ENCODE peak calls at places on chromosomes 13 and 19, in six cellular contexts. Y, C, G, F, K and I are unnamed samples.

GRCh38 chr19:50750010-50750409 is 20.3 kb upstream of the GPR32 start:
- DNase-seq in Y (peak), C (no peak), G (no peak), F (no peak), K (no peak), I (no peak)

GRCh38 chr13:43390101-43390500 is 366.7 kb downstream of the DNAJC15 start:
- DNase-seq in Y (no peak), C (no peak), G (no peak), F (no peak), K (no peak), I (no peak)

GRCh38 chr19:10724573-10725071 is 6.7 kb downstream of the DNM2 start:
- DNase-seq in Y (no peak), C (no peak), G (no peak), F (no peak), K (no peak), I (no peak)

GRCh38 chr13:83798731-83799130 is 83.5 kb downstream of the SLITRK1 start:
- DNase-seq in Y (no peak), C (no peak), G (no peak), F (no peak), K (no peak), I (no peak)

GRCh38 chr13:26247608-26248007 is 6.3 kb upstream of the CDK8 start:
- DNase-seq in Y (no peak), C (no peak), G (peak), F (no peak), K (no peak), I (no peak)

GRCh38 chr13:100203696-100204367 is 114.9 kb downstream of the PCCA start:
- DNase-seq in Y (peak), C (no peak), G (no peak), F (no peak), K (no peak), I (no peak)

GRCh38 chr19:32658075-32658474 is 16.9 kb downstream of the ANKRD27 start:
- DNase-seq in Y (no peak), C (no peak), G (no peak), F (no peak), K (no peak), I (no peak)

GRCh38 chr19:50827476-50827875 is 3.9 kb upstream of the KLK1 start:
- DNase-seq in Y (no peak), C (no peak), G (no peak), F (no peak), K (no peak), I (no peak)

GRCh38 chr19:13460045-13460444 is 46.2 kb downstream of the CACNA1A start:
- DNase-seq in Y (no peak), C (no peak), G (no peak), F (no peak), K (no peak), I (no peak)

GRCh38 chr19:13966684-13967128 is 14.4 kb downstream of the DCAF15 start:
- DNase-seq in Y (no peak), C (no peak), G (no peak), F (no peak), K (no peak), I (no peak)

GRCh38 chr19:16153582-16154336 is 10.3 kb downstream of the HSH2D start:
- DNase-seq in Y (peak), C (no peak), G (peak), F (no peak), K (no peak), I (no peak)

GRCh38 chr13:98563071-98563470 is 13.8 kb downstream of the STK24 start:
- DNase-seq in Y (no peak), C (no peak), G (no peak), F (no peak), K (no peak), I (no peak)

GRCh38 chr13:46396341-46396740 is 9.3 kb upstream of the RUBCNL start:
- DNase-seq in Y (no peak), C (no peak), G (no peak), F (no peak), K (no peak), I (no peak)

GRCh38 chr13:71879129-71879535 is 12.1 kb upstream of the DACH1 start:
- DNase-seq in Y (peak), C (no peak), G (no peak), F (peak), K (no peak), I (peak)

GRCh38 chr13:49608932-49609331 is 19.4 kb upstream of the ARL11 start:
- DNase-seq in Y (peak), C (no peak), G (no peak), F (no peak), K (no peak), I (no peak)

GRCh38 chr13:76470991-76471390 is 415.2 kb downstream of the KCTD12 start:
- DNase-seq in Y (no peak), C (no peak), G (no peak), F (no peak), K (no peak), I (no peak)

GRCh38 chr19:56839665-56840451 is 668 bp downstream of the PEG3 start:
- DNase-seq in Y (no peak), C (no peak), G (no peak), F (peak), K (no peak), I (peak)

GRCh38 chr13:66835040-66835628 is 395.0 kb downstream of the PCDH9 start:
- DNase-seq in Y (no peak), C (peak), G (no peak), F (peak), K (no peak), I (peak)

GRCh38 chr19:13072206-13072898 is 30.3 kb downstream of the LYL1 start:
- DNase-seq in Y (no peak), C (no peak), G (no peak), F (no peak), K (no peak), I (no peak)

GRCh38 chr13:20489185-20489820 is 36.4 kb downstream of the CRYL1 start:
- DNase-seq in Y (no peak), C (no peak), G (no peak), F (no peak), K (no peak), I (no peak)

GRCh38 chr13:71814806-71815205 is 52.2 kb downstream of the DACH1 start:
- DNase-seq in Y (no peak), C (no peak), G (no peak), F (no peak), K (no peak), I (no peak)

GRCh38 chr13:21531475-21531874 is 72.4 kb upstream of the ZDHHC20 start:
- DNase-seq in Y (no peak), C (no peak), G (no peak), F (no peak), K (no peak), I (no peak)

GRCh38 chr19:13729859-13730258 is 34.5 kb upstream of the MRI1 start:
- DNase-seq in Y (peak), C (no peak), G (peak), F (no peak), K (no peak), I (no peak)

GRCh38 chr19:52665047-52665446 is 26.9 kb upstream of the ZNF83 start:
- DNase-seq in Y (no peak), C (no peak), G (peak), F (no peak), K (no peak), I (no peak)

GRCh38 chr13:57424379-57424778 is 207.2 kb upstream of the PCDH17 start:
- DNase-seq in Y (no peak), C (no peak), G (no peak), F (peak), K (no peak), I (no peak)

GRCh38 chr13:24459234-24459633 is 53.3 kb downstream of the PARP4 start:
- DNase-seq in Y (no peak), C (no peak), G (no peak), F (no peak), K (peak), I (no peak)

GRCh38 chr13:46866150-46866549 is 30.7 kb downstream of the HTR2A start:
- DNase-seq in Y (peak), C (no peak), G (no peak), F (peak), K (no peak), I (no peak)

DNA sequence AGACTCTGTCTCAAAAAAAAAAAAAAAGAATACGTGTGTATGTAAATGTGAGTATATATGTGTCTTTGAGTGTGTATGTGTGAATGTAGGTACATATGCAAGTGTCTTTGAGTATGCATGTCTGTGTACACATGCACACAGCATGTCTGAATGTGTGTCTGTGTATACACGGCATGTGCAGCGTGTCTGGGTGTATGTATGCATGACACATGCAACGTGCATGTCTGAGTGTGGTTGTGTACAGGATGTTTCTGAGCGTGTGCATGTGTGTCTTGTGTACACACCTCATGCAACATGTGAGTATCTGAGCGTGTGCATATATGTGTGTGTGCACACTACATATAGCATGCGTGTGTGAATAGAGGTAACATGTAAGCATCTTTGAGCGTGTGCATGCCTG is 20.8 kb downstream of the FBN3 start:
- DNase-seq in Y (no peak), C (no peak), G (no peak), F (no peak), K (no peak), I (no peak)
- TF ChIP-seq MYC in Y (no peak), C (no peak), G (no peak), F (no peak), K (no peak), I (no peak)

GRCh38 chr13:106354961-106355360 is 180.5 kb downstream of the EFNB2 start:
- DNase-seq in Y (no peak), C (no peak), G (no peak), F (no peak), K (no peak), I (no peak)

GRCh38 chr13:106352850-106353249 is 182.6 kb downstream of the EFNB2 start:
- DNase-seq in Y (no peak), C (no peak), G (no peak), F (no peak), K (no peak), I (no peak)

GRCh38 chr13:106361621-106362020 is 173.8 kb downstream of the EFNB2 start:
- DNase-seq in Y (no peak), C (no peak), G (no peak), F (no peak), K (no peak), I (no peak)

GRCh38 chr13:106355866-106356265 is 179.6 kb downstream of the EFNB2 start:
- DNase-seq in Y (no peak), C (no peak), G (no peak), F (no peak), K (no peak), I (no peak)

DNA sequence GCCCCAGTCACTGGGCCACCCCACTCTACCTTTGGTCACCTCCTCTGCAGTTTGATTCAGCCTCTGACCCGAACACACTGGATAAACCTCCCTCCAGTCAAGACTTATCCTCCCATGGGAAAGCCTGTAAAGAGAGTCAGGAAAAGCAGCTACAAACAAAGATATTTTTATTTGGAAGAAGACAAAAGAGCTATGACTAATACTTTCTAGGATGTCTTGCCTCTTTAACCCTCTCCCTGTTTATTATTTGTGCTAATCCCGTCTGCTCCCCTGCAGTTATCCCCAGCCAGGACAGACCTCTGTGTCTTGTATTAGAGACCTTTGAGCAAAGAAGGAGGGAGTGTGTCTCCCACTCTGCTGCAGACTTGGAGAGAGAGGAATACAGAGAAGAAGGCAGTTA is 178.3 kb downstream of the EFNB2 start:
- DNase-seq in Y (no peak), C (no peak), G (no peak), F (no peak), K (no peak), I (peak)
- TF ChIP-seq MAX in Y (no peak), C (no peak), G (no peak), F (no peak), K (no peak), I (no peak)

DNA sequence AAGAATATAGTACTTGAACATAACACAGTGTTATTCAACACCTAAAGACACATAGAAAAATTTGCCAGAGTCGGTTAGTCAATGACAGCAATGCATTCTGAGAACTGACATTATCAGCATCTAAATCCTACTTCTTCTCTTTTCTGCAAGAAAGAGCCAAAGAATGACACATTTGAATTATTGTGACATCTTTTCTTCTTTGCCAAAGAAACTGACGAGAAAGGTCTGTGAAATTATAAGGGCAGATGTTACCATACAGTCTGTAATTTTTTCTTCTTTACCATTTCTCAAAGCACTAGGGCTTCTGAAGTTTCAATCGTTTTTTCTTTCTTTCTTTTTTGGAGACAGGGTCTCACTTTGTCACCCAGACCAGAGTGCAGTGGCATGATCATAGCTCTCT is 350.9 kb upstream of the NBEA start:
- DNase-seq in Y (no peak), C (no peak), G (no peak), F (no peak), K (no peak), I (no peak)
- TF ChIP-seq MYC in Y (no peak), C (no peak), G (no peak), F (no peak), K (no peak), I (no peak)

GRCh38 chr13:33794576-33794975 is 23.4 kb upstream of the RFC3 start:
- DNase-seq in Y (peak), C (no peak), G (no peak), F (no peak), K (no peak), I (peak)

GRCh38 chr13:33799950-33800592 is 17.9 kb upstream of the RFC3 start:
- DNase-seq in Y (peak), C (no peak), G (no peak), F (peak), K (no peak), I (peak)

GRCh38 chr13:33798023-33798422 is 19.9 kb upstream of the RFC3 start:
- DNase-seq in Y (no peak), C (no peak), G (no peak), F (no peak), K (no peak), I (no peak)

GRCh38 chr13:33796095-33796494 is 21.9 kb upstream of the RFC3 start:
- DNase-seq in Y (no peak), C (no peak), G (no peak), F (no peak), K (no peak), I (no peak)

GRCh38 chr13:33797622-33798021 is 20.3 kb upstream of the RFC3 start:
- DNase-seq in Y (no peak), C (no peak), G (no peak), F (no peak), K (no peak), I (no peak)
- TF ChIP-seq MAX in Y (no peak), C (no peak), G (no peak), F (no peak), K (no peak), I (no peak)

DNA sequence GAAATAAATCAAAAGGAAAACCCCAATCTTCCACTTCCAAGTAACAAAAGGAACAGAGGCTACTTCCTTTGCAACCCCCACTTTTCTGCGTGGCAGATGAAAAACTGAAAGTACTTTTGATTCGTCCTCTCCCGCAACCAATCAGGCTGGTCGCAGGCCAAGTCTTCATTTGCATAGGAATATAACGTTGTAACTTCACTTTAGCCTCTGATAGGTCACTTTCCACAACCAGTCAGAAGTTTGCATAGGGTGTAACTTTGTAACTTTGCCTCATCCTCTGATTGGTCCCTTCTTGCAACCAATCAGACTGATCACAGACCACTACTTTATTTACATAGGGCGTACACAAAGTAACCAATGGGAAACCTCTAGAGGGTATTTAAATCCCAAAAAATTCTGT is 37.2 kb downstream of the TGDS start:
- DNase-seq in Y (peak), C (no peak), G (no peak), F (no peak), K (no peak), I (no peak)
- TF ChIP-seq MYC in Y (no peak), C (no peak), G (no peak), F (no peak), K (no peak), I (no peak)